ENCODE peak calls at places on chromosomes 11 and 22, in ten cellular contexts. Y is heart left ventricle, W is A549, B is HCT116, L is body of pancreas, Z is GM12878, Q is HepG2, N is upper lobe of left lung, O is gastrocnemius medialis, K is K562. F is an unnamed sample.

GRCh38 chr11:61270354-61271070 is 24.6 kb downstream of the VWCE start:
- ATAC-seq in B (no peak), Y (no peak), K (no peak), W (no peak), Q (no peak), Z (peak; percentile 48), L (no peak), O (no peak), N (no peak), F (no peak)

GRCh38 chr22:36562261-36562835 is 33.4 kb upstream of the EIF3D start:
- ATAC-seq in Z (no peak), Y (peak; percentile 41), N (no peak), K (peak; percentile 65), O (no peak), Q (peak; percentile 39), W (peak; percentile 69), L (no peak), B (peak; percentile 75), F (no peak)

GRCh38 chr11:119066481-119066880 is 1.1 kb upstream of the VPS11 start:
- ATAC-seq in Y (no peak), Z (no peak), K (no peak), W (no peak), Q (no peak), N (no peak), O (no peak), B (no peak), L (no peak), F (no peak)

GRCh38 chr22:30249049-30250038 is 2.8 kb upstream of the LIF start:
- ATAC-seq in Z (no peak), W (no peak), B (no peak), O (no peak), Q (peak; percentile 16), N (no peak), K (peak; percentile 61), Y (peak; percentile 53), L (no peak), F (peak; percentile 74)

GRCh38 chr11:26028294-26028954 is 303.5 kb upstream of the ANO3 start:
- ATAC-seq in B (no peak), K (no peak), N (no peak), Y (no peak), O (no peak), W (no peak), L (no peak), Q (peak; percentile 57), Z (peak; percentile 47), F (no peak)

GRCh38 chr11:134034496-134035381 is 34.1 kb upstream of the JAM3 start:
- ATAC-seq in Q (no peak), Z (no peak), N (no peak), O (no peak), W (no peak), Y (no peak), K (no peak), B (no peak), L (peak; percentile 52), F (no peak)

GRCh38 chr22:46951326-46951725 is 188.9 kb downstream of the TBC1D22A start:
- ATAC-seq in Y (no peak), Z (no peak), O (no peak), Q (no peak), N (no peak), L (no peak), K (no peak), B (no peak), W (no peak), F (no peak)

GRCh38 chr22:39232806-39233735 is 11.7 kb downstream of the PDGFB start:
- ATAC-seq in L (no peak), Y (no peak), B (no peak), Q (no peak), K (no peak), O (no peak), Z (no peak), N (no peak), W (no peak), F (no peak)

GRCh38 chr11:75934851-75935250 is 119.8 kb downstream of the UVRAG start:
- ATAC-seq in Y (no peak), B (no peak), Q (no peak), O (no peak), K (no peak), Z (no peak), L (no peak), N (no peak), W (no peak), F (no peak)
- H3K4me1 ChIP-seq in Y (peaks cover 9% of the 10 kb centered on the region), B (no peaks in the 10 kb centered on the region), Q (no peaks in the 10 kb centered on the region), O (peaks cover 8% of the 10 kb centered on the region), K (no peaks in the 10 kb centered on the region), Z (peaks cover 7% of the 10 kb centered on the region), L (no peaks in the 10 kb centered on the region), N (no peaks in the 10 kb centered on the region), W (no peaks in the 10 kb centered on the region), F (no peaks in the 10 kb centered on the region)

GRCh38 chr11:35144811-35145210 is 5.8 kb downstream of the CD44 start:
- ATAC-seq in Z (no peak), B (no peak), K (no peak), O (no peak), Q (no peak), W (no peak), N (peak; percentile 55), Y (no peak), L (no peak), F (no peak)

GRCh38 chr11:35144103-35144741 is 5.3 kb downstream of the CD44 start:
- ATAC-seq in B (peak; percentile 44), N (peak; percentile 65), W (no peak), Y (no peak), Z (peak; percentile 67), L (no peak), Q (no peak), K (no peak), O (no peak), F (no peak)

GRCh38 chr11:35146074-35146521 is 7.1 kb downstream of the CD44 start:
- ATAC-seq in Y (no peak), L (no peak), K (no peak), Q (no peak), N (no peak), Z (peak; percentile 41), B (no peak), O (no peak), W (no peak), F (no peak)

GRCh38 chr11:35146711-35147110 is 7.7 kb downstream of the CD44 start:
- ATAC-seq in O (no peak), W (no peak), Z (no peak), B (no peak), L (no peak), N (no peak), Y (no peak), K (no peak), Q (no peak), F (no peak)

DNA sequence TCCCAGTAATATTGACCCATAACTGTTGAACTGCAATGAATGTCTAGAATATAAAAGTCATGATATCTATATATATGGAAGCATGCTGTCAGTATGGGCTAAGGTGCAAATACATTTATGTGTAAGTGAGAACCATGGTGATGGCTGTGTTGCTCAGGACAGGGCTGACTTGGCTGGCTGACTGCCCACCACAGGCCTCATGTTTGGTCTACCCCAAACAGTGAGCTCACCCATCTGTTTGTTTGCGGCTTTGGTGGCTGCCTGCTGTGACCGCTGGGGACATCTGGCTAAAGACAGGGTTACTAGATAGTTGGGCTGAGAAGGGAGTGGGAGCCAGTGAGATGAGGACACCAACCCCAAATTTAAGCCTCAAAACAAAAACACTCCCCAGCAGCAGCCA is 6.3 kb downstream of the CD44 start:
- ATAC-seq in B (no peak), W (no peak), L (no peak), K (no peak), O (no peak), N (no peak), Q (peak; percentile 67), Z (peak; percentile 75), Y (no peak), F (no peak)
- H3K4me3 ChIP-seq in B (peak overlapping the region; percentile 44), W (no peak overlapping the region), L (no peak overlapping the region), K (no peak overlapping the region), O (no peak overlapping the region), N (no peak overlapping the region), Q (no peak overlapping the region), Z (peak overlapping the region; percentile 52), Y (no peak overlapping the region), F (no peak overlapping the region)

DNA sequence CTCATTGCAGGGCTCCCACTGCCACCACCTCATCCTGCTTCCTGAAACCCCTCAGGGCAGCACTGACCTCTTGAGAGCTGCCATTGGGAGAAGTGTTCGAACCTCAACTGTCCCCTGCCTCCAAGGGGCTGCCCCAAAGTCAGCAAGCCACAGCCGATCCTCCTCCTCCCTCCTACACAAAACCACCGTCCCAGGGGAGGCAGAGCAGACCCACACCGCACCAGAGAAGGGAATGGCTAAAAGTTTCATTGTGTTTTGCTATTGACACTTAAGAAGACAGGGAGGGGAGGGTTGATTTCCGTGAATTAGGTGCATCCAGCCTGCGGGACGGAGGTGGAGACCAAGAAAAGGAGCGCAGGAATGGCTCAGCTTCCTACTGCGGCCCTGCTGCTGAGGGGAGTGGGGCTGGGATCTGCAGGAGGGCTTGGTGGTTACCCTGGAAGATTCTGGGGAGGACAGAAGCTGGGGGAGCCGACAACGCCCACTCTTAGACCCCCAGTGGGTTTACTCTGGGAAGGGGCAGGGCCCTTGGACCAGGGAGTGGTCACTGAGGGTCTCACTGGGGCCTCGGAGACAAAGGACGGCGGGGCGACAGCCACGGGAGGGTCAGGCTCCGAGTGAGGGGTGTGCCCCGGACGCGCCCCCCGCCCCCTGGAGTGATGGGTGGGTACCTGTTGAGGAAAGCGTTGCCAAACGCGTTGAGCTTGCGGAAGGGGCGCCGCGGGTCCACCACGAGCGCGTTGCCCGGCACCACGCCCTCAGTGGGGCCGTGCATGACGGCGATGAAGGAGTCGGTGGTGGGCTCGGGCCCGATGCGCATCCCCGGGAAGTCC is 815 bp downstream of the EHD1 start:
- ATAC-seq in K (peak; percentile 11), W (peak; percentile 28), B (peak; percentile 5), L (peak; percentile 2), Z (peak; percentile 34), O (no peak), Y (peak; percentile 2), Q (peak; percentile 6), N (no peak), F (peak; percentile 2)
- TF ChIP-seq POLR2A in K (no peak), W (no peak), B (no peak), L (no peak), Z (no peak), O (no peak), Y (no peak), Q (no peak), N (no peak), F (no peak)

GRCh38 chr11:114152162-114152561 is 92.7 kb downstream of the ZBTB16 start:
- ATAC-seq in Y (no peak), O (no peak), Z (no peak), K (no peak), N (no peak), Q (no peak), L (no peak), W (no peak), B (no peak), F (no peak)

GRCh38 chr11:114152785-114153184 is 93.3 kb downstream of the ZBTB16 start:
- ATAC-seq in W (no peak), O (no peak), Q (no peak), Y (no peak), B (no peak), K (no peak), L (no peak), Z (no peak), N (no peak), F (no peak)

GRCh38 chr11:114153224-114153623 is 93.7 kb downstream of the ZBTB16 start:
- ATAC-seq in L (no peak), Y (no peak), N (no peak), Z (no peak), O (peak; percentile 8), B (no peak), W (no peak), Q (no peak), K (no peak), F (no peak)

GRCh38 chr11:114150671-114151070 is 91.2 kb downstream of the ZBTB16 start:
- ATAC-seq in L (no peak), Q (no peak), W (no peak), O (no peak), N (no peak), Y (no peak), Z (no peak), K (peak; percentile 60), B (no peak), F (no peak)

GRCh38 chr11:114151631-114152030 is 92.1 kb downstream of the ZBTB16 start:
- ATAC-seq in O (no peak), Q (no peak), W (no peak), Y (no peak), B (no peak), N (no peak), Z (no peak), K (no peak), L (no peak), F (no peak)
- H3K4me1 ChIP-seq in O (peaks cover 93% of the 10 kb centered on the region), Q (peaks cover 8% of the 10 kb centered on the region), W (no peaks in the 10 kb centered on the region), Y (peaks cover 90% of the 10 kb centered on the region), B (no peaks in the 10 kb centered on the region), N (peaks cover 90% of the 10 kb centered on the region), Z (no peaks in the 10 kb centered on the region), K (peaks cover 14% of the 10 kb centered on the region), L (peaks cover 98% of the 10 kb centered on the region), F (peaks cover 82% of the 10 kb centered on the region)

F was measured in gastroesophageal sphincter.